ENCODE peak calls at places on chromosomes 12 and 14, in five cellular contexts. One of them, this sample, is unnamed.

GRCh38 chr14:102140750-102141145 is 1.1 kb downstream of the WDR20 start:
- DNase-seq in lower lobe of right lung: no peak
- DNase-seq in OCI-LY7: no peak
- DNase-seq in CD8-positive, alpha-beta memory T cell: no peak
- DNase-seq in naive thymus-derived CD4-positive, alpha-beta T cell: no peak
- DNase-seq in this sample: no peak

GRCh38 chr12:109178532-109178931 is 62.1 kb downstream of the ACACB start:
- DNase-seq in CD8-positive, alpha-beta memory T cell: no peak
- DNase-seq in OCI-LY7: no peak
- DNase-seq in naive thymus-derived CD4-positive, alpha-beta T cell: no peak
- DNase-seq in lower lobe of right lung: no peak
- DNase-seq in this sample: no peak

GRCh38 chr14:89365071-89365801 is 51.8 kb downstream of the FOXN3 start:
- DNase-seq in lower lobe of right lung: no peak
- DNase-seq in CD8-positive, alpha-beta memory T cell: peak; percentile 70
- DNase-seq in OCI-LY7: peak; percentile 82
- DNase-seq in naive thymus-derived CD4-positive, alpha-beta T cell: peak; percentile 46
- DNase-seq in this sample: no peak

GRCh38 chr12:118052324-118053070 is 8.5 kb downstream of the WSB2 start:
- DNase-seq in OCI-LY7: no peak
- DNase-seq in naive thymus-derived CD4-positive, alpha-beta T cell: no peak
- DNase-seq in lower lobe of right lung: peak; percentile 68
- DNase-seq in CD8-positive, alpha-beta memory T cell: no peak
- DNase-seq in this sample: peak; percentile 93

GRCh38 chr12:79681008-79681590 is 9.7 kb downstream of the PAWR start:
- DNase-seq in OCI-LY7: no peak
- DNase-seq in lower lobe of right lung: no peak
- DNase-seq in naive thymus-derived CD4-positive, alpha-beta T cell: no peak
- DNase-seq in CD8-positive, alpha-beta memory T cell: no peak
- DNase-seq in this sample: no peak

GRCh38 chr12:41468756-41469155 is 280.6 kb downstream of the PDZRN4 start:
- DNase-seq in OCI-LY7: no peak
- DNase-seq in lower lobe of right lung: no peak
- DNase-seq in CD8-positive, alpha-beta memory T cell: no peak
- DNase-seq in naive thymus-derived CD4-positive, alpha-beta T cell: no peak
- DNase-seq in this sample: no peak

GRCh38 chr12:114869091-114869834 is 185.3 kb upstream of the TBX3 start:
- DNase-seq in lower lobe of right lung: no peak
- DNase-seq in CD8-positive, alpha-beta memory T cell: no peak
- DNase-seq in OCI-LY7: no peak
- DNase-seq in naive thymus-derived CD4-positive, alpha-beta T cell: no peak
- DNase-seq in this sample: no peak

GRCh38 chr14:95683793-95684192 is 2.4 kb upstream of the TCL1B start:
- DNase-seq in OCI-LY7: peak; percentile 69
- DNase-seq in lower lobe of right lung: no peak
- DNase-seq in CD8-positive, alpha-beta memory T cell: no peak
- DNase-seq in naive thymus-derived CD4-positive, alpha-beta T cell: peak; percentile 25
- DNase-seq in this sample: no peak

GRCh38 chr12:1398673-1399072 is 195.7 kb downstream of the FBXL14 start:
- DNase-seq in naive thymus-derived CD4-positive, alpha-beta T cell: no peak
- DNase-seq in OCI-LY7: no peak
- DNase-seq in CD8-positive, alpha-beta memory T cell: no peak
- DNase-seq in lower lobe of right lung: no peak
- DNase-seq in this sample: no peak

GRCh38 chr14:93984987-93985410 is 8.6 kb upstream of the ASB2 start:
- DNase-seq in CD8-positive, alpha-beta memory T cell: no peak
- DNase-seq in OCI-LY7: no peak
- DNase-seq in lower lobe of right lung: peak; percentile 27
- DNase-seq in naive thymus-derived CD4-positive, alpha-beta T cell: no peak
- DNase-seq in this sample: no peak

GRCh38 chr14:64645220-64645891 is 58.9 kb upstream of the PLEKHG3 start:
- DNase-seq in lower lobe of right lung: no peak
- DNase-seq in OCI-LY7: no peak
- DNase-seq in naive thymus-derived CD4-positive, alpha-beta T cell: no peak
- DNase-seq in CD8-positive, alpha-beta memory T cell: no peak
- DNase-seq in this sample: no peak

GRCh38 chr12:89862511-89863331 is 154.1 kb upstream of the ATP2B1 start:
- DNase-seq in CD8-positive, alpha-beta memory T cell: peak; percentile 67
- DNase-seq in OCI-LY7: peak; percentile 91
- DNase-seq in naive thymus-derived CD4-positive, alpha-beta T cell: peak; percentile 46
- DNase-seq in lower lobe of right lung: no peak
- DNase-seq in this sample: no peak

GRCh38 chr12:89857652-89858274 is 149.1 kb upstream of the ATP2B1 start:
- DNase-seq in OCI-LY7: peak; percentile 51
- DNase-seq in CD8-positive, alpha-beta memory T cell: no peak
- DNase-seq in naive thymus-derived CD4-positive, alpha-beta T cell: no peak
- DNase-seq in lower lobe of right lung: no peak
- DNase-seq in this sample: no peak

GRCh38 chr12:89861086-89861485 is 152.4 kb upstream of the ATP2B1 start:
- DNase-seq in OCI-LY7: no peak
- DNase-seq in lower lobe of right lung: no peak
- DNase-seq in CD8-positive, alpha-beta memory T cell: no peak
- DNase-seq in naive thymus-derived CD4-positive, alpha-beta T cell: no peak
- DNase-seq in this sample: no peak

GRCh38 chr12:89858718-89859117 is 150.1 kb upstream of the ATP2B1 start:
- DNase-seq in naive thymus-derived CD4-positive, alpha-beta T cell: no peak
- DNase-seq in OCI-LY7: peak; percentile 28
- DNase-seq in CD8-positive, alpha-beta memory T cell: no peak
- DNase-seq in lower lobe of right lung: no peak
- DNase-seq in this sample: no peak

GRCh38 chr12:89859513-89860220 is 151.0 kb upstream of the ATP2B1 start:
- DNase-seq in naive thymus-derived CD4-positive, alpha-beta T cell: no peak
- DNase-seq in lower lobe of right lung: no peak
- DNase-seq in CD8-positive, alpha-beta memory T cell: no peak
- DNase-seq in OCI-LY7: peak; percentile 24
- DNase-seq in this sample: no peak
- H3K4me1 ChIP-seq in naive thymus-derived CD4-positive, alpha-beta T cell: peaks cover 26% of the 10 kb centered on the region
- H3K4me1 ChIP-seq in lower lobe of right lung: peaks cover 8% of the 10 kb centered on the region
- H3K4me1 ChIP-seq in CD8-positive, alpha-beta memory T cell: peaks cover 43% of the 10 kb centered on the region
- H3K4me1 ChIP-seq in OCI-LY7: peaks cover 92% of the 10 kb centered on the region
- H3K4me1 ChIP-seq in this sample: no peaks in the 10 kb centered on the region

GRCh38 chr14:103456167-103456835 is 66.3 kb downstream of the CKB start:
- DNase-seq in CD8-positive, alpha-beta memory T cell: no peak
- DNase-seq in lower lobe of right lung: no peak
- DNase-seq in naive thymus-derived CD4-positive, alpha-beta T cell: no peak
- DNase-seq in OCI-LY7: no peak
- DNase-seq in this sample: no peak
- H3K4me1 ChIP-seq in CD8-positive, alpha-beta memory T cell: peaks cover 15% of the 10 kb centered on the region
- H3K4me1 ChIP-seq in lower lobe of right lung: peaks cover 17% of the 10 kb centered on the region
- H3K4me1 ChIP-seq in naive thymus-derived CD4-positive, alpha-beta T cell: peaks cover 12% of the 10 kb centered on the region
- H3K4me1 ChIP-seq in OCI-LY7: no peaks in the 10 kb centered on the region
- H3K4me1 ChIP-seq in this sample: peaks cover 4% of the 10 kb centered on the region

GRCh38 chr14:100067971-100068959 is 3.0 kb downstream of the EVL start:
- DNase-seq in OCI-LY7: peak; percentile 75
- DNase-seq in lower lobe of right lung: peak; percentile 80
- DNase-seq in naive thymus-derived CD4-positive, alpha-beta T cell: peak; percentile 80
- DNase-seq in CD8-positive, alpha-beta memory T cell: peak; percentile 95
- DNase-seq in this sample: no peak
- H3K4me1 ChIP-seq in OCI-LY7: peaks cover 97% of the 10 kb centered on the region
- H3K4me1 ChIP-seq in lower lobe of right lung: peaks cover 62% of the 10 kb centered on the region
- H3K4me1 ChIP-seq in naive thymus-derived CD4-positive, alpha-beta T cell: peaks cover 42% of the 10 kb centered on the region
- H3K4me1 ChIP-seq in CD8-positive, alpha-beta memory T cell: peaks cover 69% of the 10 kb centered on the region
- H3K4me1 ChIP-seq in this sample: no peaks in the 10 kb centered on the region

GRCh38 chr12:96752211-96752610 is 154.8 kb upstream of the NEDD1 start:
- DNase-seq in lower lobe of right lung: no peak
- DNase-seq in OCI-LY7: no peak
- DNase-seq in naive thymus-derived CD4-positive, alpha-beta T cell: no peak
- DNase-seq in CD8-positive, alpha-beta memory T cell: no peak
- DNase-seq in this sample: no peak
- H3K4me1 ChIP-seq in lower lobe of right lung: no peaks in the 10 kb centered on the region
- H3K4me1 ChIP-seq in OCI-LY7: no peaks in the 10 kb centered on the region
- H3K4me1 ChIP-seq in naive thymus-derived CD4-positive, alpha-beta T cell: no peaks in the 10 kb centered on the region
- H3K4me1 ChIP-seq in CD8-positive, alpha-beta memory T cell: no peaks in the 10 kb centered on the region
- H3K4me1 ChIP-seq in this sample: no peaks in the 10 kb centered on the region

DNA sequence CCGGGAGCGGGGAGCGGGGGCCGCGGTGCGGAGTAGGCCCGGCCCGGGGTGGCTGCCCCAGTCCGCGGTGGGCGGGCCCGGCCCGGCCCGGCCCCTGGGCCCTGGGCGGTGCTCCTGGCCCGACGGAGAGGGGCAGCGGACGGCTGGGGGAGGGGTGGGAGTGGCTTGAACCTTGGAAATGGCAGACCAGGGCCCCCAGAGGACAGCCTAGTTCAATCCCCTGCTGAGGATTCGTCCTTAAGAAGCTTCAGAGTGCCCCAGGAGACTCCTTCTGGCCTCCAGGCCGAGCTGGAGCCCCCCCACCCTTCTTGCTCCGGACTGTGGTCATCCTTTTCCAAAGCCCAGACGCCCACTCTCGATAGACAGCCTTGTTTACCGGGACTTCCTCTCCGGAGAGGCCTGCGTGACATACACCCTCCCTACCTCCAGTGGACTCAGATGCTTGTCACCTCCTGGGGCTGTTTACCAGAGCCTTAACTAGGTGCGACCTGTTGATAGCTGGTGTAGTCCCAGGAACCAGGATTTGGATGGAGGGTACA is 458 bp downstream of the KHNYN start:
- DNase-seq in lower lobe of right lung: peak; percentile 85
- DNase-seq in OCI-LY7: peak; percentile 51
- DNase-seq in CD8-positive, alpha-beta memory T cell: peak; percentile 63
- DNase-seq in naive thymus-derived CD4-positive, alpha-beta T cell: peak; percentile 53
- DNase-seq in this sample: peak; percentile 84
- H3K4me1 ChIP-seq in lower lobe of right lung: peaks cover 55% of the 10 kb centered on the region
- H3K4me1 ChIP-seq in OCI-LY7: peaks cover 30% of the 10 kb centered on the region
- H3K4me1 ChIP-seq in CD8-positive, alpha-beta memory T cell: peaks cover 58% of the 10 kb centered on the region
- H3K4me1 ChIP-seq in naive thymus-derived CD4-positive, alpha-beta T cell: peaks cover 46% of the 10 kb centered on the region
- H3K4me1 ChIP-seq in this sample: no peaks in the 10 kb centered on the region

This sample was measured in right lobe of liver.